ENCODE peak calls at places on chromosomes 7 and 10, in four cellular contexts. F is lower lobe of right lung, K is colonic mucosa, U is endothelial cell of umbilical vein. G is an unnamed sample. For H3K4me1, the result is how much of the 10 kb centered on the place peaks cover.

GRCh38 chr7:156494960-156495359 is 145.6 kb upstream of the RNF32 start:
- DNase-seq in F (no peak), K (no peak), U (no peak), G (no peak)

GRCh38 chr7:12943781-12944180 is 256.3 kb downstream of the ARL4A start:
- DNase-seq in F (no peak), K (no peak), U (no peak), G (no peak)

GRCh38 chr10:129719415-129719739 is 244.7 kb downstream of the EBF3 start:
- DNase-seq in F (no peak), K (peak), U (no peak), G (no peak)

GRCh38 chr7:27661776-27662489 is 750 bp downstream of the HIBADH start:
- DNase-seq in F (peak), K (no peak), U (no peak), G (peak)

GRCh38 chr7:1858435-1859265 is 188.6 kb downstream of the ELFN1 start:
- DNase-seq in F (peak), K (no peak), U (no peak), G (no peak)

GRCh38 chr7:378551-379455 is 88.8 kb downstream of the FOXL3 start:
- DNase-seq in F (peak), K (peak), U (no peak), G (no peak)

GRCh38 chr10:53357587-53357986 is 585.0 kb upstream of the MBL2 start:
- DNase-seq in F (no peak), K (no peak), U (no peak), G (no peak)

GRCh38 chr7:129308047-129308446 is 83.2 kb downstream of the AHCYL2 start:
- DNase-seq in F (no peak), K (no peak), U (no peak), G (no peak)

GRCh38 chr7:73394416-73394815 is 39.2 kb upstream of the FZD9 start:
- DNase-seq in F (no peak), K (no peak), U (no peak), G (no peak)

GRCh38 chr7:55181774-55182173 is 163.0 kb downstream of the EGFR start:
- DNase-seq in F (no peak), K (no peak), U (no peak), G (no peak)

GRCh38 chr7:20783131-20783715 is 3.5 kb downstream of the SP8 start:
- DNase-seq in F (no peak), K (no peak), U (peak), G (no peak)

GRCh38 chr7:99254390-99254789 is 18.2 kb upstream of the MYH16 start:
- DNase-seq in F (no peak), K (no peak), U (no peak), G (no peak)

GRCh38 chr10:76492026-76492425 is 1060.6 kb downstream of the LRMDA start:
- DNase-seq in F (no peak), K (no peak), U (peak), G (no peak)

GRCh38 chr7:128963327-128963757 is 25.6 kb downstream of the IRF5 start:
- DNase-seq in F (no peak), K (no peak), U (no peak), G (peak)

GRCh38 chr10:18260308-18260971 is 120.2 kb downstream of the CACNB2 start:
- DNase-seq in F (no peak), K (no peak), U (no peak), G (no peak)

GRCh38 chr7:100583132-100584045 is 2.5 kb downstream of the LRCH4 start:
- DNase-seq in F (peak), K (peak), U (peak), G (no peak)

GRCh38 chr10:81866753-81867152 is 8.2 kb upstream of the NRG3 start:
- DNase-seq in F (no peak), K (no peak), U (peak), G (no peak)

GRCh38 chr10:70816220-70816894 is 609 bp downstream of the SGPL1 start:
- DNase-seq in F (peak), K (peak), U (peak), G (peak)

GRCh38 chr7:55260671-55261385 is 104.3 kb upstream of the LANCL2 start:
- DNase-seq in F (no peak), K (no peak), U (no peak), G (no peak)

GRCh38 chr7:96591159-96591899 is 118.3 kb downstream of the SEM1 start:
- DNase-seq in F (no peak), K (no peak), U (no peak), G (no peak)

GRCh38 chr7:96589038-96589437 is 120.6 kb downstream of the SEM1 start:
- DNase-seq in F (no peak), K (no peak), U (no peak), G (no peak)

GRCh38 chr7:96596120-96596826 is 113.4 kb downstream of the SEM1 start:
- DNase-seq in F (no peak), K (no peak), U (peak), G (peak)

GRCh38 chr7:96591900-96592676 is 117.6 kb downstream of the SEM1 start:
- DNase-seq in F (no peak), K (no peak), U (no peak), G (peak)
- H3K27ac ChIP-seq in F (no peak), K (no peak), U (no peak), G (no peak)

GRCh38 chr10:78035933-78036583 is 2.4 kb downstream of the RPS24 start:
- DNase-seq in F (no peak), K (no peak), U (no peak), G (no peak)

GRCh38 chr10:78038105-78038504 is 4.4 kb downstream of the RPS24 start:
- DNase-seq in F (no peak), K (no peak), U (peak), G (no peak)

GRCh38 chr10:78035437-78035836 is 1.8 kb downstream of the RPS24 start:
- DNase-seq in F (no peak), K (no peak), U (no peak), G (no peak)

GRCh38 chr10:78035025-78035424 is 1.4 kb downstream of the RPS24 start:
- DNase-seq in F (no peak), K (no peak), U (peak), G (no peak)

DNA sequence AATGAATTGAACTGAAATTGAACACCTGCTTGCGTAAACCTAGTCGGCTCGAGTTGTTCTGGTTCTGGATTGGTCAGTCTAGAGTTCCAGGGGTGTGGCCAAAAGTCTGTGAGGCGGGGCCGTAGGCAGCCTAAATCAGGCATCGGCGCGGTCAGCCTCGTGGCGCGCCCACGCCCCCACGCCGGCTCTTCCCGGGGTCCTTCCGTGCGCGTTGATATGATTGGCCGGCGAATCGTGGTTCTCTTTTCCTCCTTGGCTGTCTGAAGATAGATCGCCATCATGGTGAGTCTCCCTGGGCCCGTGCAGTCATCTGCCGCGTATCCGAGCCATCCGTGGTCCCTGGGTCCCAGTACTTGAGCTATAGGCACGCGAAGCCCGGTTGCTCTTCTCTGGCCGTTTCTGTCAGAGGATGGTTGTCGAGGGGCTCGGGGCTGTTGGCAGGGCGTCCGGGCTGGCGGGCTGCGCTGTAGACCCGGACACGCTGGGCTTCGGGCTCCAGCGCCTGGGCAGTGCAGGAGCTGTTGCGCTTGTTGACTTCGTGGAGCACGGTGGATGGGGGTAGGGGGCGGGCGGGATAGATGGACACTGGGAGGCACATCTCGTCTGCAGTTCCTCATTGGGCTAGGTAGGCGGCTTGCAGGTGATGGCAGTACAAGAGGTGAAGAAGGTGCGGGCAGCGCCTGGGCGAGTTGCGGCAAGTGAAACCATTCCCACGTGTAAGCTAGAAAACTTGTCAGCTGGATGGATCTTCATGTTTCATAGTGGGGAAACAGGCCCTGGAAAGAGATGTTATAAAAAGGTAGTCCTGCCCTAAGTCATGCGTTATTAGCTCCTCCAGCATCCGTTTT is at the start of gene RPS24:
- DNase-seq in F (peak), K (peak), U (peak), G (peak)
- H3K4me1 ChIP-seq in F (half or more), K (under half), U (under half), G (under half)

GRCh38 chr7:29075621-29076020 is 70.7 kb downstream of the CPVL start:
- DNase-seq in F (no peak), K (no peak), U (no peak), G (peak)

GRCh38 chr7:29078286-29078685 is 68.1 kb downstream of the CPVL start:
- DNase-seq in F (no peak), K (no peak), U (no peak), G (no peak)

GRCh38 chr7:29077854-29078253 is 68.5 kb downstream of the CPVL start:
- DNase-seq in F (no peak), K (no peak), U (no peak), G (no peak)

GRCh38 chr7:29080803-29081202 is 65.5 kb downstream of the CPVL start:
- DNase-seq in F (no peak), K (no peak), U (no peak), G (no peak)

DNA sequence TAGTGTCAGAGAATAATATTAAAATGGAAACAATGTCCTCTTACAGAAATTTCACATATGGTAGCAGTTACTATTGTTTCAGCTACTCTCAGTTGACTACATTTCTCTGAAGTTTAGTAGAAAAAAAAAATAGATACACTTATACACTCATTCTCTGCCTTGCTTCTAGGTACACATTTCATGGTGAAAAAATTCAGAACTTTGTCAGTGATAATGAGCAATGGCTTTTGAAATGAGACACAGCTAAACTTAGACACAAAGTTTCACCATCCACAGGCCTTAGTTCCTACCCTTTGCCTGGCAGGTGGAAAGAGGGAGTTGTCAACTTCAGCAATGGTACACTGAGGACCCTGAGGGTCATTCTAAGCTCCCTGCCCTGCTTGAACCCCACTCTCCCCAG is 69.2 kb downstream of the CPVL start:
- DNase-seq in F (no peak), K (no peak), U (no peak), G (no peak)
- H3K27ac ChIP-seq in F (no peak), K (no peak), U (no peak), G (no peak)

DNA sequence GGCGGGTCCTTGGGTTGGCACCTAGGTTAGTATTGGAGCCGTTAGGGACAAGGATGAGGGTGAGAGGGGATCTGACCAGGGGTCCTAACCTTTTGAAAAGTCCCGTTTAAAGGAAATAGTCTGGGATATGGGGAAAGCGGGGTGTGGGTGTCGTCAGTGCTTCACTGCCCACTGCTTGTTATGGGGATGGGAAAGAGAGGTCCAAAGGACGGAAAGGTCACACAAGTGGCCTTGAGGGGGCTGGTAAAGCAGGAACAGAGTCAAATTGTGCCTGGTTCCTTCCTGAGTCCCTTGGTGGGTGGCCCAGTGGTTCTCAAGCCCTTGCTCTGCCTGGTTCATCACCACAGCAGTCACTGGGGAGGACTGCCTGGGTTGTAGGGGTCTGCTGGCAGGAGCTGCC is 2.6 kb upstream of the ZNF775 start:
- DNase-seq in F (no peak), K (no peak), U (no peak), G (no peak)
- H3K4me1 ChIP-seq in F (under half), K (under half), U (under half), G (under half)

GRCh38 chr7:88116395-88116794 is 103.4 kb downstream of the SRI start:
- DNase-seq in F (no peak), K (no peak), U (no peak), G (peak)
- H3K27ac ChIP-seq in F (no peak), K (no peak), U (no peak), G (no peak)